ENCODE peak calls at places on chromosome 20, in five cellular contexts. N is lower leg skin, O is breast epithelium, L is HepG2, T is suprapubic skin. J is an unnamed sample.

GRCh38 chr20:15100506-15101160 is 763.2 kb upstream of the FLRT3 start:
- DNase-seq in T (no peak), O (no peak), N (no peak), L (no peak), J (no peak)

GRCh38 chr20:45917790-45918141 is 5.8 kb upstream of the PLTP start:
- DNase-seq in N (no peak), L (no peak), O (no peak), T (no peak), J (peak)

GRCh38 chr20:16145919-16146318 is 427.3 kb downstream of the KIF16B start:
- DNase-seq in N (no peak), L (no peak), T (no peak), O (no peak), J (no peak)

GRCh38 chr20:58054744-58055373 is 173.6 kb downstream of the ANKRD60 start:
- DNase-seq in O (peak), L (no peak), T (peak), N (peak), J (peak)

GRCh38 chr20:12882832-12883506 is 125.8 kb upstream of the SPTLC3 start:
- DNase-seq in O (no peak), T (no peak), N (no peak), L (no peak), J (no peak)

GRCh38 chr20:5539656-5540055 is 210.5 kb upstream of the SHLD1 start:
- DNase-seq in T (no peak), L (no peak), N (no peak), O (no peak), J (no peak)

GRCh38 chr20:31758521-31758920 is 19.4 kb downstream of the TPX2 start:
- DNase-seq in O (no peak), L (no peak), T (no peak), N (no peak), J (no peak)

GRCh38 chr20:39004508-39004907 is 42.4 kb downstream of the DHX35 start:
- DNase-seq in O (no peak), N (no peak), T (no peak), L (no peak), J (no peak)

GRCh38 chr20:35307666-35308653 is 15.7 kb upstream of the FAM83C start:
- DNase-seq in T (no peak), L (no peak), N (peak), O (peak), J (no peak)

GRCh38 chr20:50733644-50734349 is 2.4 kb downstream of the PARD6B start:
- DNase-seq in T (no peak), L (no peak), N (no peak), O (no peak), J (no peak)

GRCh38 chr20:62165762-62166399 is 16.9 kb upstream of the MTG2 start:
- DNase-seq in L (no peak), N (no peak), O (no peak), T (no peak), J (no peak)

GRCh38 chr20:45552456-45552855 is 5.3 kb upstream of the EPPIN start:
- DNase-seq in L (no peak), N (no peak), T (no peak), O (no peak), J (no peak)

GRCh38 chr20:57022306-57022705 is 244.1 kb downstream of the BMP7 start:
- DNase-seq in O (no peak), L (no peak), N (no peak), T (no peak), J (no peak)

GRCh38 chr20:43322851-43323250 is 133.1 kb upstream of the PTPRT start:
- DNase-seq in N (peak), O (no peak), L (no peak), T (no peak), J (no peak)

GRCh38 chr20:10076126-10077080 is 41.6 kb downstream of the ANKEF1 start:
- DNase-seq in T (no peak), L (no peak), O (no peak), N (no peak), J (no peak)

GRCh38 chr20:44097521-44098255 is 89.3 kb downstream of the JPH2 start:
- DNase-seq in N (peak), O (no peak), L (peak), T (no peak), J (no peak)

GRCh38 chr20:25017257-25017803 is 24.8 kb upstream of the APMAP start:
- DNase-seq in N (peak), T (peak), O (peak), L (peak), J (peak)

GRCh38 chr20:3710703-3711417 is 1.5 kb downstream of the SIGLEC1 start:
- DNase-seq in T (no peak), L (peak), N (peak), O (no peak), J (peak)

GRCh38 chr20:7147220-7147601 is 379.7 kb downstream of the BMP2 start:
- DNase-seq in T (no peak), L (peak), O (no peak), N (no peak), J (no peak)

GRCh38 chr20:37335642-37336368 is 10.1 kb upstream of the SRC start:
- DNase-seq in O (no peak), T (no peak), L (peak), N (no peak), J (no peak)

GRCh38 chr20:62581308-62581707 is 61.0 kb upstream of the SLCO4A1 start:
- DNase-seq in T (no peak), O (no peak), N (no peak), L (no peak), J (no peak)

GRCh38 chr20:50048420-50049166 is 64.4 kb downstream of the UBE2V1 start:
- DNase-seq in T (no peak), O (peak), N (peak), L (no peak), J (no peak)

GRCh38 chr20:41572010-41572572 is 46.1 kb downstream of the CHD6 start:
- DNase-seq in T (no peak), L (no peak), O (no peak), N (no peak), J (no peak)

GRCh38 chr20:32227316-32227715 is 19.6 kb downstream of the POFUT1 start:
- DNase-seq in N (no peak), L (no peak), T (no peak), O (no peak), J (no peak)

GRCh38 chr20:9392892-9393857 is 121.2 kb upstream of the LAMP5 start:
- DNase-seq in L (peak), O (no peak), N (no peak), T (no peak), J (peak)

GRCh38 chr20:8153281-8153908 is 21.3 kb downstream of the PLCB1 start:
- DNase-seq in T (no peak), N (no peak), L (no peak), O (no peak), J (no peak)

GRCh38 chr20:51941503-51941902 is 139.2 kb upstream of the SALL4 start:
- DNase-seq in T (no peak), L (no peak), O (no peak), N (no peak), J (no peak)

GRCh38 chr20:60239981-60240380 is 281.8 kb downstream of the CDH26 start:
- DNase-seq in L (no peak), T (no peak), O (no peak), N (peak), J (no peak)

GRCh38 chr20:13261460-13262301 is 40.6 kb downstream of the ISM1 start:
- DNase-seq in O (no peak), L (peak), N (peak), T (no peak), J (no peak)

GRCh38 chr20:44033344-44033743 is 118.7 kb downstream of the TOX2 start:
- DNase-seq in N (no peak), L (no peak), T (no peak), O (no peak), J (no peak)

GRCh38 chr20:8601542-8601912 is 467.4 kb upstream of the PLCB4 start:
- DNase-seq in O (no peak), T (no peak), L (no peak), N (no peak), J (no peak)

GRCh38 chr20:61253264-61253639 is 1.2 kb downstream of the CDH4 start:
- DNase-seq in T (no peak), L (no peak), N (no peak), O (no peak), J (no peak)

GRCh38 chr20:43682446-43682845 is 15.5 kb downstream of the MYBL2 start:
- DNase-seq in L (no peak), N (no peak), O (no peak), T (no peak), J (no peak)

GRCh38 chr20:62636446-62636845 is 5.9 kb upstream of the SLCO4A1 start:
- DNase-seq in N (no peak), O (no peak), T (no peak), L (no peak), J (no peak)

GRCh38 chr20:5402903-5403531 is 86.3 kb upstream of the PROKR2 start:
- DNase-seq in N (no peak), O (no peak), L (peak), T (no peak), J (no peak)

GRCh38 chr20:13770141-13770540 is 14.6 kb downstream of the ESF1 start:
- DNase-seq in L (no peak), N (no peak), O (no peak), T (no peak), J (no peak)

GRCh38 chr20:56653221-56653620 is 24.1 kb downstream of the TFAP2C start:
- DNase-seq in O (no peak), L (no peak), N (no peak), T (no peak), J (no peak)

GRCh38 chr20:9021216-9021615 is 47.7 kb upstream of the PLCB4 start:
- DNase-seq in O (no peak), T (no peak), N (no peak), L (no peak), J (no peak)

DNA sequence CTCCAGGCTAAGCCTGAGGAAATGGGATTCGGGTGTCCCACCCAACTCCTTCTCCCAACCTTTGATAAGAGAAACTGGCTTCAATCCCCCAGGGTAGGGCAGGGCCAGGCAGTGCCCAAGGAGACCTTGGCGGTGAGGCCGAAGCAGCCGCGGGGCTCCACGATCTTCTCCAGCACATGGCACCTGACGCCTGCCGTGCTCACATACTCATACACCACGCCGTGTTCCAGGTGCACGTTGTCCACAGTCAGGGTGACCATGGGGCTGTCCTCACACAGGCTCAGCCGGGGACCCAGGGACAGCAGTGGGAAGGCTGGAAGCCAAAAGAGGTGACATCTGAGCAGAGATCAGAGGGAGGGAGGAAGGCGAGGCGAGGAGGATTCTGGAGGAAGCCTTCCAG is 176.5 kb downstream of the PREX1 start:
- DNase-seq in L (no peak), N (no peak), T (no peak), O (no peak), J (no peak)
- TF ChIP-seq POLR2A in L (no peak), N (no peak), T (no peak), O (no peak), J (no peak)

GRCh38 chr20:47318027-47318595 is 38.4 kb downstream of the ZMYND8 start:
- DNase-seq in L (peak), O (no peak), N (no peak), T (peak), J (peak)

GRCh38 chr20:47315339-47315662 is 41.2 kb downstream of the ZMYND8 start:
- DNase-seq in O (no peak), T (no peak), L (no peak), N (no peak), J (no peak)

GRCh38 chr20:47316776-47317126 is 39.7 kb downstream of the ZMYND8 start:
- DNase-seq in O (no peak), T (no peak), N (no peak), L (no peak), J (no peak)

GRCh38 chr20:47318596-47319516 is 37.6 kb downstream of the ZMYND8 start:
- DNase-seq in L (peak), T (peak), O (peak), N (peak), J (peak)

GRCh38 chr20:47317127-47317895 is 39.2 kb downstream of the ZMYND8 start:
- DNase-seq in O (peak), T (peak), N (peak), L (peak), J (peak)
- TF ChIP-seq POLR2A in O (no peak), T (no peak), N (no peak), L (peak), J (peak)

DNA sequence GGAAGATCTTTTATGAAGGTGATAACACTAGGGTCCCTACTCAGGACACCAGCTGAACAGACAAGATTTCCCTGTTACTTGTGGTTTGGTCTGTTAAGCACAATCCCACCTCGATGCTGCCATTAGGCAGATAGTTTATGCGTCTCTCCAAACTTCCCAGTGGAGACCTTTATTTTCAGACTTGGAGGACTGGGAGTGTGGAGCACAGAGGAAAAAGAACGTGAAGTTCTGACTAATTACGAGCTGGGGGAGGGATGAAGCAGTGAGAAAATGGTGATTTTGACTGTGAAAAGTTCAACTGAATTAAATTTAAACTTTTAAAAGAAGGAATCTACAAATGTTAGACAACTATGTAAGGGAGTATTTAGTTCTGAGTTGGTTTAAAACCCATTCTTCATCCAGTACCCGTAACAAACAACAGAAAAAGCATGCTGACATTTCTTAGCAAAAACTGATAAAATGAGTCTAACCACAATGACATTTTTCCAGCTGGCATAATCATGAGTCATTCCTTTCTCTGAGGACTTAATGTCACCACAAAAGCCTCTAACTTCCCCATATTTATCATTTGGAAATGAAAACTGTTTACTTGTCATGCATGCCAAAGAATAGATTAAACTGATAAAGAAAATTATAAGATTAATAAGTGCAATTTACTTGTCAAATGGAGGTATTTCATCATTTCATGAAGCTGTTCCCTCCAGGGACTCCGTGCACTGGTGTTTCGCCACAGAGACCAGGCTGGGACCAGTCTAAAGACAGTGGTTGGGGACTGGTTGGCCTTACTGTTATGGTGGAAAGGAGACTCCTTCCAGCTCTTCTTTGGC is 113.3 kb upstream of the SSTR4 start:
- DNase-seq in O (no peak), L (no peak), N (no peak), T (no peak), J (no peak)
- TF ChIP-seq POLR2A in O (no peak), L (no peak), N (no peak), T (no peak), J (no peak)

GRCh38 chr20:1466211-1467081 is at the start of gene NSFL1C:
- DNase-seq in L (peak), N (peak), T (peak), O (peak), J (peak)
- TF ChIP-seq POLR2A in L (peak), N (no peak), T (peak), O (no peak), J (peak)

GRCh38 chr20:17969884-17970409 is 1.1 kb downstream of the MGME1 start:
- DNase-seq in O (peak), L (peak), N (peak), T (no peak), J (no peak)
- TF ChIP-seq POLR2A in O (no peak), L (peak), N (no peak), T (no peak), J (no peak)

GRCh38 chr20:63979221-63979548 is 257 bp downstream of the SAMD10 start:
- DNase-seq in L (no peak), N (no peak), O (no peak), T (peak), J (no peak)

GRCh38 chr20:63979549-63980316 is at the start of gene SAMD10:
- DNase-seq in O (no peak), T (peak), N (no peak), L (peak), J (no peak)

GRCh38 chr20:63980317-63980805 is 571 bp upstream of the PRPF6 start:
- DNase-seq in T (no peak), L (peak), N (no peak), O (no peak), J (no peak)

GRCh38 chr20:63982937-63983336 is 2.0 kb downstream of the PRPF6 start:
- DNase-seq in O (no peak), T (no peak), L (no peak), N (no peak), J (no peak)

GRCh38 chr20:63980806-63981728 is at the start of gene PRPF6:
- DNase-seq in T (peak), O (peak), N (peak), L (peak), J (peak)
- TF ChIP-seq POLR2A in T (peak), O (peak), N (no peak), L (no peak), J (peak)

DNA sequence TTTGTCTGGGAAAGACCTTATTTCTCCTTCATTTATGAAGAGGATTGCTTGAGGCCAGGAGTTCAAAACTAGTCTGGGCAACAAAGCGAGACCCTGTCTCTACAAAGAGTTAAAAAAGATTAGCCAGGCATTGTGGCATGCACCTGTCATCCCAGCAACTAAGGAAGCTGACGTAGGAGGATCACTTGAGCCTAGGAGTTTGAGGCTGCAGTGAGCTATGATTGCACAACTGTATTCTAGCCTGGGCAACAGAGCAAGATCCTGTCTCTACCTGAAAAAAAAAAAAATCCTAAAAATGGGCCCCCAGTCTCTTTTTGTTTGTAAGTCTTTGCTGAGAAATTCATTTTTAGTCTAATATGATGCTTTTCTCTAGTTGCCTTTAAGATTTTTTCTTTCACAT is 29.2 kb upstream of the EIF2S2 start:
- DNase-seq in N (no peak), L (no peak), T (no peak), O (no peak), J (no peak)
- TF ChIP-seq POLR2A in N (no peak), L (no peak), T (no peak), O (no peak), J (no peak)